ENCODE peak calls at places on chromosomes 11 and 22, in six cellular contexts. S, H, A, F, C and O are unnamed samples.

GRCh38 chr11:63670738-63671321 is 346 bp downstream of the ATL3 start:
- DNase-seq in C (peak; percentile 16), A (no peak), F (peak; percentile 64), H (no peak), S (no peak), O (no peak)

GRCh38 chr11:60734271-60734670 is 9.8 kb downstream of the MS4A18 start:
- DNase-seq in A (no peak), S (no peak), H (no peak), C (no peak), F (no peak), O (no peak)

GRCh38 chr11:70068950-70069349 is 9.2 kb upstream of the ANO1 start:
- DNase-seq in F (no peak), H (no peak), S (no peak), C (no peak), A (no peak), O (no peak)

GRCh38 chr11:34649597-34649996 is 28.7 kb downstream of the EHF start:
- DNase-seq in F (no peak), H (no peak), S (no peak), A (no peak), C (no peak), O (no peak)

GRCh38 chr11:79199729-79200354 is 241.0 kb downstream of the TENM4 start:
- DNase-seq in A (no peak), F (no peak), H (no peak), S (no peak), C (no peak), O (no peak)

GRCh38 chr11:59145534-59145933 is 2.9 kb downstream of the FAM111A start:
- DNase-seq in S (no peak), C (no peak), H (peak; percentile 85), A (peak; percentile 90), F (peak; percentile 18), O (peak; percentile 73)

GRCh38 chr22:23744485-23744884 is 6.4 kb downstream of the ZNF70 start:
- DNase-seq in A (no peak), C (no peak), H (no peak), F (no peak), S (no peak), O (no peak)

GRCh38 chr22:40758390-40758789 is 60.8 kb downstream of the SLC25A17 start:
- DNase-seq in H (no peak), C (no peak), S (no peak), A (no peak), F (no peak), O (no peak)

GRCh38 chr11:92846542-92847125 is 122.8 kb upstream of the MTNR1B start:
- DNase-seq in S (peak; percentile 28), H (peak; percentile 73), C (no peak), A (no peak), F (no peak), O (no peak)

GRCh38 chr11:87384078-87384729 is 346.5 kb downstream of the TMEM135 start:
- DNase-seq in F (no peak), C (no peak), A (no peak), H (no peak), S (no peak), O (no peak)

GRCh38 chr11:13278620-13279486 is 1.3 kb downstream of the BMAL1 start:
- DNase-seq in A (no peak), H (no peak), C (no peak), S (no peak), F (no peak), O (no peak)

GRCh38 chr11:13907678-13908077 is 54.8 kb upstream of the SPON1 start:
- DNase-seq in S (no peak), C (no peak), F (no peak), A (no peak), H (no peak), O (no peak)

GRCh38 chr11:12461516-12461915 is 84.1 kb downstream of the PARVA start:
- DNase-seq in H (no peak), C (peak; percentile 85), S (no peak), F (no peak), A (no peak), O (no peak)

GRCh38 chr11:77435972-77436371 is 37.9 kb downstream of the PAK1 start:
- DNase-seq in H (no peak), A (no peak), F (no peak), C (no peak), S (no peak), O (no peak)

GRCh38 chr11:93330446-93330984 is at the start of gene DEUP1:
- DNase-seq in H (peak; percentile 0), A (no peak), C (peak; percentile 75), S (peak; percentile 1), F (peak; percentile 69), O (no peak)

GRCh38 chr22:37680191-37680851 is 4.9 kb downstream of the LGALS1 start:
- DNase-seq in S (no peak), A (peak; percentile 55), H (no peak), C (no peak), F (no peak), O (no peak)

GRCh38 chr22:37679670-37680069 is 4.2 kb downstream of the LGALS1 start:
- DNase-seq in S (no peak), H (no peak), F (no peak), A (no peak), C (no peak), O (no peak)

GRCh38 chr22:37675930-37676571 is 615 bp downstream of the LGALS1 start:
- DNase-seq in A (peak; percentile 37), H (peak; percentile 28), C (peak; percentile 37), F (peak; percentile 40), S (no peak), O (no peak)

GRCh38 chr22:37676691-37677627 is 1.5 kb downstream of the LGALS1 start:
- DNase-seq in F (peak; percentile 89), S (peak; percentile 95), A (peak; percentile 97), C (peak; percentile 94), H (peak; percentile 98), O (peak; percentile 93)

DNA sequence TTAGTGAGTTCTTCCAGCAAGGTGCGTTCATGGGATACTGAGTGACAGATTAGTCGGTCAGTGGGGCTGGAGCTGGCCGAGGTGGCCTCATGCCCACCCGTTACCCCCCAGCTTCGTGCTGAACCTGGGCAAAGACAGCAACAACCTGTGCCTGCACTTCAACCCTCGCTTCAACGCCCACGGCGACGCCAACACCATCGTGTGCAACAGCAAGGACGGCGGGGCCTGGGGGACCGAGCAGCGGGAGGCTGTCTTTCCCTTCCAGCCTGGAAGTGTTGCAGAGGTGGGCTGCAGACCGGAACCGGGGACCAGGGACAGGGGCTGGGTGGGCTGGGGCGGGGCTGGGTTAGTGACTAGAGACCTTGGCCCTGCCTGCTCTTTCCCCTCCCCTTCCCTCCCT is 2.9 kb downstream of the LGALS1 start:
- DNase-seq in F (no peak), S (no peak), H (no peak), A (no peak), C (no peak), O (no peak)
- H3K4me3 ChIP-seq in F (no peak overlapping the region), S (peak overlapping the region; percentile 83), H (peak overlapping the region; percentile 99), A (peak overlapping the region; percentile 99), C (no peak overlapping the region), O (peak overlapping the region; percentile 96)

GRCh38 chr11:122020902-122021301 is 95.1 kb downstream of the BLID start:
- DNase-seq in A (peak; percentile 42), C (peak; percentile 42), S (no peak), F (no peak), H (no peak), O (no peak)
- TF ChIP-seq CTCF in A (peak; percentile 59), C (peak; percentile 68), S (peak; percentile 61), F (peak; percentile 18), H (peak; percentile 55), O (peak; percentile 28)

GRCh38 chr11:127003260-127003981 is 2.9 kb upstream of the KIRREL3 start:
- DNase-seq in H (peak; percentile 37), C (peak; percentile 75), F (peak; percentile 15), S (peak; percentile 56), A (no peak), O (no peak)

GRCh38 chr11:127000291-127000968 is at the start of gene KIRREL3:
- DNase-seq in F (no peak), S (peak; percentile 28), C (no peak), A (no peak), H (peak; percentile 48), O (no peak)

GRCh38 chr11:127002669-127003259 is 2.2 kb upstream of the KIRREL3 start:
- DNase-seq in F (no peak), S (no peak), C (no peak), H (no peak), A (no peak), O (no peak)

GRCh38 chr11:126999366-126999765 is 1.2 kb downstream of the KIRREL3 start:
- DNase-seq in F (no peak), H (no peak), S (no peak), A (no peak), C (no peak), O (no peak)

DNA sequence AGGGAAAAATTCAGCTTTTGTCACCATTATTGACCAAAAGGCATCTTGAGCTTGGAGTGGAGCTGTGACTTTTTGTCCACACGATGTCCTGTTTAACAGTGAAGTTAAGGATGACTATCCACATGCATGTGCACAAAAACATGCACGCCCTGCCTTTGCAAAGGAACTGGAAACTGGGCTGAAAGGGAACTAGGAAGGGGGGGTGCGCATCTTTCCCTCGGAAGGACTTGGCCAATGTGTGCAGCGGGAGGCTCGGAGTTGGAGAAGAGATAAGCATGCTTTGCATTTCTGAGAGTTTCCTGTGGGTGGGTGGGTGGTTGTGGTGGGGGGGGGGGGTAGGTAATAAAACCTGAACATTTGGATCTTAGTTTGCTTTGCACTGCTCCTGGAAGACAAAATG is 421 bp upstream of the KIRREL3 start:
- DNase-seq in C (no peak), F (no peak), H (peak; percentile 34), A (no peak), S (peak; percentile 32), O (no peak)
- H3K4me3 ChIP-seq in C (peak overlapping the region; percentile 39), F (no peak overlapping the region), H (peak overlapping the region; percentile 88), A (peak overlapping the region; percentile 55), S (peak overlapping the region; percentile 92), O (peak overlapping the region; percentile 81)

GRCh38 chr22:21641417-21641794 is 696 bp upstream of the SDF2L1 start:
- DNase-seq in F (peak; percentile 68), A (peak; percentile 58), H (peak; percentile 47), S (no peak), C (peak; percentile 44), O (no peak)

GRCh38 chr22:21642584-21643448 is 714 bp downstream of the SDF2L1 start:
- DNase-seq in S (no peak), A (peak; percentile 43), F (peak; percentile 64), C (peak; percentile 82), H (peak; percentile 35), O (no peak)

GRCh38 chr22:21643533-21644357 is 1.6 kb downstream of the SDF2L1 start:
- DNase-seq in H (no peak), F (no peak), C (no peak), S (no peak), A (no peak), O (no peak)

GRCh38 chr22:21640810-21641209 is 1.3 kb upstream of the SDF2L1 start:
- DNase-seq in A (no peak), C (no peak), S (no peak), F (no peak), H (no peak), O (no peak)

DNA sequence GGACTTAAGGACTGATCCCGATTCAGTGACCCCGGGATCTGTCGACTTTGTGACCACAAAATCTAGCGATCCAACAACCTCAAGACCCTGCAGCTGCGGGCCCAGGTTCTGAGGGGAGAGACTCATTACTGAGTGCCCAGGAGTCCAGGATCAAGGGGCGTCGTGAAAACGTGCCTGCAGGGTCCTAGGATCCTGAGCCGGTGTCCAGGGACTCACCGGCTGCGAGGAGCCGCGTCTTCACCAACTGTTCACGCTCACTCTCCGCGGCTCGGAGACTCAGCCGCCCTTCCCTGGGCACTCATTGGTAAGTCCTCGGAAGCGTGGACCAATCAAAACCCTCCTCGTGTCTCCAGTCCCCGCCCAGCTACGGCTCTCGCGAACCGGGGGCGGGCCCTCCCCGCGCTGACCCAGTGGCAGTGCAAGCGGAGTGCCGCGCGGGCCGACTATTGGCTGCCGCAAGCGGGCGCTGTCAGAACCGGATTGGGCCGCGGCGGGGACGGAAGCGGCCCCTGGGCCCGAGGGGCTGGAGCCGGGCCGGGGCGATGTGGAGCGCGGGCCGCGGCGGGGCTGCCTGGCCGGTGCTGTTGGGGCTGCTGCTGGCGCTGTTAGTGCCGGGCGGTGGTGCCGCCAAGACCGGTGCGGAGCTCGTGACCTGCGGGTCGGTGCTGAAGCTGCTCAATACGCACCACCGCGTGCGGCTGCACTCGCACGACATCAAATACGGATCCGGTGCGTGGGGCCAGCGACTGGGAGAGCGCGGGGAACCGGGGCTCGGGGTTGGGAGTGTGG is at the start of gene SDF2L1:
- DNase-seq in A (peak; percentile 98), F (peak; percentile 99), C (peak; percentile 99), S (peak; percentile 96), H (peak; percentile 98), O (peak; percentile 93)
- TF ChIP-seq CTCF in A (no peak), F (peak; percentile 4), C (no peak), S (no peak), H (no peak), O (no peak)